ENCODE peak calls at places on chromosomes 16 and 17, in nine cellular contexts. N is RWPE1, A is fibroblast of lung, U is uterus, B is BJ, F is IMR-90, D is choroid plexus epithelial cell, Y is WTC11, T is body of pancreas. J is an unnamed sample.

GRCh38 chr17:30472238-30472890 is 4.8 kb upstream of the GOSR1 start:
- DNase-seq in Y (no peak), N (no peak), T (no peak), D (peak; percentile 35), A (no peak), U (no peak), B (no peak), F (no peak), J (no peak)

GRCh38 chr16:25633549-25633948 is 58.2 kb upstream of the HS3ST4 start:
- DNase-seq in T (peak; percentile 36), F (no peak), B (no peak), Y (no peak), A (no peak), D (no peak), N (peak; percentile 6), U (no peak), J (no peak)

GRCh38 chr17:76523084-76524037 is 14.1 kb downstream of the CYGB start:
- DNase-seq in T (peak; percentile 71), U (peak; percentile 68), Y (peak; percentile 88), B (no peak), N (peak; percentile 82), D (peak; percentile 58), F (peak; percentile 50), A (peak; percentile 52), J (no peak)

GRCh38 chr17:77303620-77304019 is 162.9 kb downstream of the SEC14L1 start:
- DNase-seq in D (no peak), Y (no peak), F (peak; percentile 49), U (no peak), B (no peak), N (no peak), A (peak; percentile 39), T (no peak), J (no peak)

GRCh38 chr17:49031965-49032928 is 35.1 kb downstream of the IGF2BP1 start:
- DNase-seq in A (peak; percentile 85), F (peak; percentile 81), B (no peak), D (peak; percentile 91), Y (peak; percentile 46), U (peak; percentile 30), N (peak; percentile 85), T (peak; percentile 58), J (peak; percentile 45)

GRCh38 chr16:87809150-87809902 is 43.5 kb upstream of the KLHDC4 start:
- DNase-seq in F (peak; percentile 53), D (no peak), T (no peak), Y (no peak), U (no peak), N (no peak), A (no peak), B (no peak), J (no peak)

GRCh38 chr17:69218986-69219385 is 9.6 kb downstream of the ABCA10 start:
- DNase-seq in D (no peak), T (no peak), Y (no peak), F (no peak), B (no peak), A (no peak), U (no peak), N (peak; percentile 3), J (no peak)

GRCh38 chr16:3266873-3267537 is 10.6 kb upstream of the MEFV start:
- DNase-seq in F (peak; percentile 35), T (no peak), B (peak; percentile 51), D (peak; percentile 53), Y (no peak), A (peak; percentile 24), N (no peak), U (no peak), J (peak; percentile 69)

GRCh38 chr16:22315979-22316378 is 18.8 kb downstream of the POLR3E start:
- DNase-seq in T (no peak), A (no peak), F (no peak), U (no peak), Y (no peak), D (no peak), B (no peak), N (no peak), J (no peak)

GRCh38 chr17:74478369-74479100 is 12.1 kb downstream of the CD300A start:
- DNase-seq in D (no peak), T (no peak), B (no peak), Y (no peak), F (no peak), U (no peak), A (no peak), N (no peak), J (no peak)

GRCh38 chr17:51119415-51120356 is 982 bp downstream of the SPAG9 start:
- DNase-seq in U (peak; percentile 43), D (peak; percentile 58), F (peak; percentile 46), N (peak; percentile 36), A (peak; percentile 68), T (peak; percentile 48), B (no peak), Y (peak; percentile 51), J (no peak)

GRCh38 chr17:56785997-56786680 is 47.6 kb downstream of the C17orf67 start:
- DNase-seq in T (no peak), Y (no peak), F (no peak), A (no peak), B (no peak), N (no peak), D (no peak), U (no peak), J (no peak)

GRCh38 chr17:75084039-75084660 is 3.6 kb upstream of the SLC16A5 start:
- DNase-seq in F (no peak), Y (no peak), U (no peak), B (no peak), A (peak; percentile 59), N (no peak), D (peak; percentile 95), T (no peak), J (no peak)

GRCh38 chr17:31321481-31321880 is at the start of gene EVI2A:
- DNase-seq in D (peak; percentile 90), U (no peak), A (peak; percentile 76), Y (no peak), B (peak; percentile 47), N (no peak), F (peak; percentile 88), T (no peak), J (no peak)

GRCh38 chr17:76617838-76618237 is 25.7 kb downstream of the ST6GALNAC1 start:
- DNase-seq in T (no peak), Y (no peak), A (no peak), N (no peak), B (no peak), F (no peak), U (no peak), D (no peak), J (no peak)

GRCh38 chr16:19884611-19885455 is at the start of gene GPRC5B:
- DNase-seq in T (peak; percentile 62), N (peak; percentile 36), Y (peak; percentile 50), A (no peak), B (no peak), D (peak; percentile 42), F (peak; percentile 25), U (peak; percentile 38), J (no peak)
- TF ChIP-seq CTCF in T (no peak), N (no peak), Y (no peak), A (no peak), B (no peak), D (no peak), F (peak; percentile 40), U (peak; percentile 22), J (peak; percentile 13)

GRCh38 chr16:10942352-10943297 is at the start of gene DEXI:
- DNase-seq in D (peak; percentile 90), A (peak; percentile 86), Y (peak; percentile 93), F (peak; percentile 84), T (peak; percentile 96), N (peak; percentile 99), B (peak; percentile 37), U (peak; percentile 94), J (peak; percentile 70)
- TF ChIP-seq CTCF in D (no peak), A (no peak), Y (peak; percentile 48), F (no peak), T (peak; percentile 17), N (no peak), B (no peak), U (peak; percentile 15), J (no peak)

GRCh38 chr16:83402969-83403368 is 404.8 kb upstream of the HSBP1 start:
- DNase-seq in U (no peak), A (peak; percentile 35), B (no peak), F (peak; percentile 54), N (peak; percentile 13), T (no peak), D (peak; percentile 69), Y (no peak), J (no peak)

GRCh38 chr16:83400234-83400633 is 407.5 kb upstream of the HSBP1 start:
- DNase-seq in D (peak; percentile 32), F (no peak), A (peak; percentile 4), T (no peak), Y (peak; percentile 66), B (no peak), U (no peak), N (no peak), J (no peak)

GRCh38 chr16:83404261-83404660 is 403.5 kb upstream of the HSBP1 start:
- DNase-seq in F (no peak), B (no peak), T (no peak), N (no peak), D (no peak), A (no peak), U (no peak), Y (no peak), J (no peak)

GRCh38 chr16:83403751-83404150 is 404.0 kb upstream of the HSBP1 start:
- DNase-seq in N (peak; percentile 48), Y (no peak), A (no peak), B (peak; percentile 49), T (no peak), U (no peak), D (peak; percentile 50), F (peak; percentile 85), J (no peak)

GRCh38 chr16:83402160-83402794 is 405.5 kb upstream of the HSBP1 start:
- DNase-seq in Y (peak; percentile 28), N (no peak), B (no peak), U (no peak), T (no peak), A (no peak), D (no peak), F (peak; percentile 45), J (no peak)
- TF ChIP-seq CTCF in Y (no peak), N (peak; percentile 16), B (peak; percentile 20), U (no peak), T (no peak), A (no peak), D (peak; percentile 16), F (peak; percentile 2), J (no peak)

GRCh38 chr17:72661945-72662826 is 430.3 kb downstream of the SLC39A11 start:
- DNase-seq in T (no peak), Y (no peak), D (no peak), A (no peak), F (no peak), N (no peak), B (no peak), U (no peak), J (no peak)
- TF ChIP-seq CTCF in T (no peak), Y (no peak), D (no peak), A (no peak), F (no peak), N (no peak), B (no peak), U (no peak), J (no peak)

GRCh38 chr16:30972872-30973271 is 12.1 kb upstream of the HSD3B7 start:
- DNase-seq in Y (no peak), D (peak; percentile 85), F (peak; percentile 31), A (no peak), T (no peak), U (no peak), N (no peak), B (no peak), J (no peak)
- TF ChIP-seq CTCF in Y (no peak), D (peak; percentile 67), F (peak; percentile 38), A (no peak), T (no peak), U (no peak), N (no peak), B (no peak), J (peak; percentile 4)

J was measured in AG09319.